ENCODE peak calls at places on chromosomes 6 and 20, in four cellular contexts. D is SJSA1; H is NCI-H187; L is activated CD4-positive, CD25-positive, alpha-beta regulatory T cell. O is an unnamed sample.

GRCh38 chr6:27889628-27890315 is 22.4 kb downstream of the OR2B2 start:
- DNase-seq in H (peak; percentile 57), D (no peak), L (no peak), O (no peak)

GRCh38 chr20:44610313-44610965 is 28.1 kb downstream of the PKIG start:
- DNase-seq in H (no peak), L (no peak), D (no peak), O (no peak)

GRCh38 chr6:3320238-3320637 is 61.5 kb downstream of the PSMG4 start:
- DNase-seq in H (no peak), D (no peak), L (no peak), O (no peak)

GRCh38 chr6:75930954-75931689 is 141.3 kb downstream of the IMPG1 start:
- DNase-seq in L (no peak), D (no peak), H (no peak), O (no peak)

GRCh38 chr20:3101737-3102574 is 17.4 kb upstream of the AVP start:
- DNase-seq in H (no peak), L (no peak), D (no peak), O (no peak)

GRCh38 chr6:25717856-25718740 is 36.4 kb upstream of the SLC17A4 start:
- DNase-seq in L (no peak), D (no peak), H (no peak), O (no peak)

GRCh38 chr6:158439255-158439654 is 120.6 kb upstream of the TMEM181 start:
- DNase-seq in H (no peak), L (no peak), D (no peak), O (no peak)

GRCh38 chr6:33698494-33698893 is 13.0 kb downstream of the UQCC2 start:
- DNase-seq in L (no peak), D (no peak), H (no peak), O (no peak)

GRCh38 chr20:62328684-62329388 is 26.0 kb downstream of the ADRM1 start:
- DNase-seq in H (no peak), L (no peak), D (no peak), O (no peak)

GRCh38 chr6:32883789-32884188 is 29.8 kb downstream of the PSMB9 start:
- DNase-seq in L (no peak), D (no peak), H (no peak), O (no peak)

GRCh38 chr20:62043131-62043914 is 22.4 kb downstream of the TAF4 start:
- DNase-seq in L (no peak), D (no peak), H (no peak), O (no peak)

GRCh38 chr6:16200231-16200941 is 38.0 kb upstream of the GMPR start:
- DNase-seq in H (no peak), D (no peak), L (no peak), O (no peak)

GRCh38 chr6:54264581-54265272 is 43.5 kb upstream of the TINAG start:
- DNase-seq in H (no peak), D (no peak), L (no peak), O (no peak)

GRCh38 chr6:15483060-15483459 is 179.8 kb downstream of the DTNBP1 start:
- DNase-seq in L (no peak), H (no peak), D (no peak), O (no peak)

GRCh38 chr6:130377911-130378310 is 12.1 kb downstream of the TMEM200A start:
- DNase-seq in D (no peak), H (no peak), L (no peak), O (no peak)

GRCh38 chr20:3687655-3688054 is 5.8 kb upstream of the ADAM33 start:
- DNase-seq in L (no peak), D (no peak), H (no peak), O (peak; percentile 69)

GRCh38 chr6:13485923-13486557 is 1.4 kb downstream of the GFOD1 start:
- DNase-seq in L (no peak), D (peak; percentile 38), H (no peak), O (peak; percentile 67)

GRCh38 chr6:170083236-170084051 is 207.4 kb downstream of the DLL1 start:
- DNase-seq in L (no peak), H (no peak), D (no peak), O (no peak)

GRCh38 chr6:55176958-55177357 is 2.6 kb downstream of the HCRTR2 start:
- DNase-seq in L (no peak), H (no peak), D (no peak), O (no peak)

GRCh38 chr20:51156041-51156795 is 133.3 kb upstream of the KCNG1 start:
- DNase-seq in L (no peak), D (no peak), H (no peak), O (no peak)

GRCh38 chr20:50110141-50111047 is 2.6 kb downstream of the UBE2V1 start:
- DNase-seq in L (no peak), D (no peak), H (no peak), O (no peak)

GRCh38 chr20:53413188-53413631 is 180.4 kb downstream of the ZNF217 start:
- DNase-seq in D (no peak), L (peak; percentile 31), H (peak; percentile 46), O (no peak)

GRCh38 chr6:157210954-157211353 is 112.4 kb downstream of the TMEM242 start:
- DNase-seq in L (no peak), D (no peak), H (no peak), O (no peak)

GRCh38 chr20:7180261-7181045 is 413.0 kb downstream of the BMP2 start:
- DNase-seq in D (no peak), L (no peak), H (no peak), O (no peak)

GRCh38 chr6:5840742-5841141 is 166.0 kb downstream of the NRN1 start:
- DNase-seq in H (no peak), L (no peak), D (no peak), O (no peak)

GRCh38 chr6:73695619-73696421 is at the start of gene CD109:
- DNase-seq in L (no peak), H (no peak), D (peak; percentile 88), O (peak; percentile 49)

GRCh38 chr6:138297761-138298298 is 79.5 kb upstream of the PBOV1 start:
- DNase-seq in H (no peak), L (no peak), D (no peak), O (no peak)

GRCh38 chr6:82589509-82590206 is 226.0 kb downstream of the TPBG start:
- DNase-seq in L (no peak), H (peak; percentile 45), D (peak; percentile 23), O (peak; percentile 6)

GRCh38 chr20:12113468-12114371 is 196.0 kb downstream of the BTBD3 start:
- DNase-seq in L (no peak), D (no peak), H (no peak), O (no peak)

GRCh38 chr6:143872211-143872610 is 7.9 kb downstream of the ZC2HC1B start:
- DNase-seq in H (no peak), L (no peak), D (no peak), O (no peak)

GRCh38 chr6:90131614-90132423 is 164.8 kb downstream of the BACH2 start:
- DNase-seq in H (no peak), D (peak; percentile 90), L (no peak), O (no peak)

GRCh38 chr6:20943036-20943627 is 408.9 kb downstream of the CDKAL1 start:
- DNase-seq in D (no peak), L (no peak), H (no peak), O (no peak)

GRCh38 chr20:6696001-6696400 is 71.5 kb upstream of the BMP2 start:
- DNase-seq in D (no peak), L (no peak), H (no peak), O (no peak)

GRCh38 chr20:63343460-63344150 is 17.5 kb downstream of the CHRNA4 start:
- DNase-seq in L (no peak), H (no peak), D (no peak), O (no peak)

GRCh38 chr20:23626040-23626620 is 11.6 kb downstream of the CST3 start:
- DNase-seq in L (no peak), H (no peak), D (no peak), O (no peak)

GRCh38 chr6:7467007-7467897 is 74.2 kb upstream of the DSP start:
- DNase-seq in H (no peak), D (no peak), L (no peak), O (no peak)

O was measured in H54.